ENCODE peak calls at places on chromosomes 13 and 19, in seven cellular contexts. N is heart left ventricle; A is colonic mucosa; M is CD8-positive, alpha-beta T cell; T is endothelial cell; E is foreskin fibroblast; G is thoracic aorta. Y is an unnamed sample.

GRCh38 chr19:49679832-49680472 is 2.9 kb downstream of the PRMT1 start:
- DNase-seq in N (no peak), A (no peak), M (no peak), T (no peak), E (no peak), G (no peak), Y (no peak)

GRCh38 chr19:29605653-29606419 is at the start of gene POP4:
- DNase-seq in N (peak; percentile 99), A (peak; percentile 98), M (peak; percentile 93), T (peak; percentile 97), E (peak; percentile 99), G (peak; percentile 95), Y (peak; percentile 98)

GRCh38 chr13:30355405-30355741 is 48.0 kb upstream of the KATNAL1 start:
- DNase-seq in N (no peak), A (no peak), M (peak; percentile 12), T (peak; percentile 47), E (no peak), G (no peak), Y (no peak)

GRCh38 chr19:29539668-29540067 is 13.9 kb downstream of the VSTM2B start:
- DNase-seq in N (peak; percentile 24), A (no peak), M (no peak), T (no peak), E (no peak), G (no peak), Y (no peak)

GRCh38 chr13:50152224-50152623 is 137.0 kb downstream of the KCNRG start:
- DNase-seq in N (no peak), A (no peak), M (no peak), T (no peak), E (no peak), G (no peak), Y (no peak)

GRCh38 chr19:52665529-52665928 is 27.4 kb upstream of the ZNF83 start:
- DNase-seq in N (no peak), A (no peak), M (no peak), T (no peak), E (peak; percentile 27), G (no peak), Y (no peak)

GRCh38 chr13:26471807-26472206 is 85.7 kb upstream of the WASF3 start:
- DNase-seq in N (no peak), A (no peak), M (no peak), T (no peak), E (no peak), G (no peak), Y (no peak)

GRCh38 chr19:30375651-30376050 is 3.5 kb downstream of the ZNF536 start:
- DNase-seq in N (no peak), A (no peak), M (no peak), T (no peak), E (no peak), G (no peak), Y (no peak)

GRCh38 chr13:30107536-30108136 is 199.7 kb downstream of the KATNAL1 start:
- DNase-seq in N (no peak), A (no peak), M (no peak), T (no peak), E (peak; percentile 91), G (no peak), Y (no peak)

GRCh38 chr13:111344471-111345191 is 24.2 kb downstream of the TEX29 start:
- DNase-seq in N (no peak), A (no peak), M (no peak), T (peak; percentile 68), E (peak; percentile 89), G (no peak), Y (no peak)

GRCh38 chr19:42270346-42271044 is 1.4 kb downstream of the CIC start:
- DNase-seq in N (no peak), A (peak; percentile 55), M (peak; percentile 59), T (no peak), E (peak; percentile 83), G (no peak), Y (no peak)

GRCh38 chr13:51396352-51396751 is 56.5 kb downstream of the INTS6 start:
- DNase-seq in N (no peak), A (no peak), M (no peak), T (no peak), E (peak; percentile 35), G (no peak), Y (no peak)

GRCh38 chr19:55460670-55461258 is 678 bp downstream of the ISOC2 start:
- DNase-seq in N (peak; percentile 85), A (peak; percentile 92), M (no peak), T (peak; percentile 60), E (peak; percentile 91), G (peak; percentile 42), Y (no peak)

GRCh38 chr19:14081797-14082674 is 3.5 kb downstream of the C19orf67 start:
- DNase-seq in N (no peak), A (peak; percentile 57), M (no peak), T (peak; percentile 38), E (peak; percentile 20), G (no peak), Y (no peak)

GRCh38 chr13:111095911-111096501 is 19.1 kb upstream of the ARHGEF7 start:
- DNase-seq in N (no peak), A (no peak), M (no peak), T (no peak), E (no peak), G (no peak), Y (no peak)

GRCh38 chr13:72456486-72456885 is 270.9 kb downstream of the MZT1 start:
- DNase-seq in N (no peak), A (no peak), M (no peak), T (no peak), E (no peak), G (no peak), Y (no peak)

GRCh38 chr13:96248103-96248502 is 158.2 kb downstream of the HS6ST3 start:
- DNase-seq in N (no peak), A (no peak), M (no peak), T (no peak), E (no peak), G (no peak), Y (no peak)

GRCh38 chr19:18254546-18255500 is 19.4 kb downstream of the IQCN start:
- DNase-seq in N (no peak), A (peak; percentile 78), M (no peak), T (no peak), E (no peak), G (no peak), Y (no peak)

GRCh38 chr19:13055213-13056051 is 47.2 kb downstream of the LYL1 start:
- DNase-seq in N (peak; percentile 88), A (no peak), M (no peak), T (no peak), E (peak; percentile 98), G (peak; percentile 55), Y (peak; percentile 83)

GRCh38 chr19:14949876-14950275 is 8.6 kb downstream of the OR7C2 start:
- DNase-seq in N (no peak), A (no peak), M (no peak), T (no peak), E (no peak), G (no peak), Y (no peak)

GRCh38 chr19:55091955-55092354 is 16.3 kb downstream of the EPS8L1 start:
- DNase-seq in N (peak; percentile 60), A (no peak), M (no peak), T (peak; percentile 52), E (no peak), G (no peak), Y (no peak)

GRCh38 chr13:99726261-99726894 is 225.1 kb downstream of the TM9SF2 start:
- DNase-seq in N (no peak), A (no peak), M (no peak), T (no peak), E (no peak), G (no peak), Y (no peak)

GRCh38 chr19:35518313-35518712 is 4.9 kb upstream of the DMKN start:
- DNase-seq in N (no peak), A (no peak), M (no peak), T (no peak), E (peak; percentile 97), G (no peak), Y (no peak)

GRCh38 chr19:604355-604754 is 14.7 kb downstream of the HCN2 start:
- DNase-seq in N (no peak), A (peak; percentile 37), M (no peak), T (no peak), E (no peak), G (no peak), Y (no peak)

DNA sequence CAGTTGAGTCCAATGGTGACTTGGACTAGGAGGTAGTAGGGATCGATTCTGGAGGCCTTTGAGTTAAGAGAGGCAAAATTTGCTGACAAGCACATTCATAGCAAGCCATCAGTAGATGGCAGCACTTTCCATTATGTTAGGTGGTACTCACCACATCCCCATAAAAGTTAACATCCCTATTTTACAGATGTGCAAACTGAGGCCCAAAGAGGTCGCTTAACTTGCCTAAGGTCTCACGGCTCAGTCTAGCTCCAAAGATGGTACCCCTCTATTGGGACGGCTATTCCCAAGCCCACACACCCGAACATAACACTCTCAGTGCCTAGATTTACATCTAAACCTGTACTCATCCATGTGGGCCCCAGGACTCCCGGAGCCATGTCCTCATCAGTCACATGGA is 21.5 kb upstream of the FOSB start:
- DNase-seq in N (no peak), A (no peak), M (no peak), T (no peak), E (peak; percentile 63), G (no peak), Y (no peak)
- TF ChIP-seq CTCF in N (peak; percentile 19), A (no peak), M (peak; percentile 20), T (peak; percentile 23), E (peak; percentile 36), G (no peak), Y (no peak)

DNA sequence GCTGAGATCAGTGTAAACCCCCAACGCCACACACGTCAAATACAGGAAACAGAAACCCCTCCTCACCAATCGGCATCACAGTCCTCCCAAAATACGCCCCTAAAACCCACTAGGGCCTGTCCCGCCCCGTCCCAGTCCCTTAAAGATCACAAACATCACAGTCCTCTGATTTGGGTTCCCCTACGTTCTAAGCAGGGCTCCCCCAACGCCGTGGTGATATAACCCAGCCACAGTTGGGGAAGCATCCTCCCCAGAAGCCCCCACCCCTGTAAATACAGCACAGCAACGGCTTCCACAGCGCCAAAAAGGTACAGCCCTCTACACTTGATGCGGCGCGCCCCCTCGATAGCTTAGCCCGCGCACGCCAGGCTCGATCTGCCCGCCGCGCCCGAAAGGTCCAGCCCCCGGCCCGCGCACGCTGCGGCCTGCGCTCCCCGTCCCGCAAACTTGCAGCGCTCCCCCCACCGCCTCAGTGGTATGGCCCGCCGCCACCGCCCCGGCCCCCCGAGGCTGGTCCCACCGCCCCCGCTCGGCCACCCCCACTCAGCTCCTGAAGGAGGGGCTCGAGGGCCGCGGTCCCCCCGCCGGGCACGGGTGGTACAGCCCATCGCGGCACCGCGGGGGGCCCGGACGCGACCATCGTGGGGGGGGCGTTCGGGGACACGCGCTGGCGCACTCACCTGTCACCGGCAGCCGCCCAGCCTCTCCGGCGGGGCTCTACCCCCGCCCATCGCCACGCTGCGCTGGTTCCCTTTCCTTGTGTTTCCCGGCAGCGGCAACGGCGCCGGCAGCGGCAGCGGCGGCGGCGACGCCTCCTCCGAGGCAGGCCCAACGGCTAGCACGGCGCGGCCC is at the start of gene AKT2:
- DNase-seq in N (no peak), A (no peak), M (peak; percentile 55), T (peak; percentile 77), E (peak; percentile 77), G (no peak), Y (peak; percentile 74)
- TF ChIP-seq CTCF in N (peak; percentile 9), A (no peak), M (no peak), T (no peak), E (no peak), G (no peak), Y (no peak)

GRCh38 chr13:52809310-52809769 is 39.1 kb downstream of the PCDH8 start:
- DNase-seq in N (no peak), A (peak; percentile 64), M (no peak), T (peak; percentile 78), E (peak; percentile 8), G (no peak), Y (peak; percentile 49)
- TF ChIP-seq CTCF in N (peak; percentile 67), A (peak; percentile 56), M (no peak), T (peak; percentile 80), E (no peak), G (no peak), Y (peak; percentile 48)

GRCh38 chr13:46158222-46158621 is 23.8 kb downstream of the LCP1 start:
- DNase-seq in N (no peak), A (no peak), M (no peak), T (no peak), E (no peak), G (no peak), Y (no peak)
- TF ChIP-seq CTCF in N (no peak), A (no peak), M (no peak), T (no peak), E (no peak), G (no peak), Y (no peak)

Y was measured in mesothelial cell of epicardium.